ENCODE peak calls at places on chromosomes 2 and 18, in seven cellular contexts. A, K, N, J, V, E and B are unnamed samples.

GRCh38 chr2:204060896-204061640 is 124.5 kb downstream of the ICOS start:
- DNase-seq in J (no peak), V (no peak), E (no peak), A (no peak), N (no peak), K (no peak), B (no peak)

GRCh38 chr2:9212661-9213411 is 6.2 kb downstream of the ASAP2 start:
- DNase-seq in E (no peak), A (no peak), N (no peak), K (no peak), V (no peak), J (no peak), B (no peak)

GRCh38 chr18:23883277-23883790 is 131.2 kb upstream of the TTC39C start:
- DNase-seq in J (no peak), K (peak; percentile 93), N (no peak), A (no peak), V (no peak), E (no peak), B (no peak)

GRCh38 chr2:168603439-168603961 is 147.4 kb downstream of the CERS6 start:
- DNase-seq in E (no peak), N (no peak), J (no peak), K (no peak), A (no peak), V (peak; percentile 13), B (no peak)

GRCh38 chr18:12278153-12278764 is 24.1 kb downstream of the CIDEA start:
- DNase-seq in K (no peak), N (no peak), J (no peak), V (no peak), A (no peak), E (no peak), B (no peak)

GRCh38 chr2:185188656-185189055 is 549.9 kb upstream of the FSIP2 start:
- DNase-seq in E (no peak), V (no peak), J (no peak), A (peak; percentile 3), K (no peak), N (no peak), B (no peak)

GRCh38 chr2:47516496-47517104 is 113.6 kb downstream of the MSH2 start:
- DNase-seq in N (no peak), V (no peak), E (no peak), K (no peak), A (no peak), J (no peak), B (no peak)

GRCh38 chr2:128505150-128505490 is 186.5 kb upstream of the HS6ST1 start:
- DNase-seq in K (no peak), N (no peak), E (no peak), A (no peak), V (no peak), J (no peak), B (no peak)

GRCh38 chr2:54899576-54900200 is 150.6 kb downstream of the RTN4 start:
- DNase-seq in J (peak; percentile 35), K (peak; percentile 55), N (no peak), A (peak; percentile 33), E (no peak), V (peak; percentile 43), B (peak; percentile 47)

GRCh38 chr18:75089748-75090327 is 119.1 kb downstream of the PTGR3 start:
- DNase-seq in K (no peak), V (no peak), N (no peak), J (no peak), E (no peak), A (no peak), B (no peak)

GRCh38 chr2:62826141-62826540 is 120.6 kb downstream of the EHBP1 start:
- DNase-seq in A (peak; percentile 79), V (no peak), E (no peak), J (no peak), K (no peak), N (no peak), B (no peak)

GRCh38 chr2:200810252-200810650 is 1.5 kb upstream of the BZW1 start:
- DNase-seq in E (peak; percentile 46), J (peak; percentile 9), A (peak; percentile 84), V (peak; percentile 59), K (peak; percentile 21), N (no peak), B (no peak)

GRCh38 chr18:74316257-74317180 is 880 bp downstream of the C18orf63 start:
- DNase-seq in A (peak; percentile 73), E (no peak), J (peak; percentile 5), N (no peak), V (peak; percentile 58), K (peak; percentile 88), B (no peak)

GRCh38 chr2:1437537-1437936 is 24.3 kb downstream of the TPO start:
- DNase-seq in J (no peak), E (no peak), N (no peak), K (no peak), V (no peak), A (no peak), B (no peak)

GRCh38 chr2:54239427-54239826 is 16.6 kb downstream of the TSPYL6 start:
- DNase-seq in E (no peak), A (peak; percentile 93), J (no peak), K (no peak), V (peak; percentile 91), N (no peak), B (peak; percentile 45)

GRCh38 chr2:101697794-101698418 is 399 bp downstream of the MAP4K4 start:
- DNase-seq in V (no peak), A (no peak), K (no peak), N (no peak), E (no peak), J (no peak), B (no peak)

GRCh38 chr2:76953733-76954347 is 568.3 kb downstream of the LRRTM4 start:
- DNase-seq in J (no peak), V (peak; percentile 11), E (peak; percentile 29), K (peak; percentile 68), A (peak; percentile 2), N (no peak), B (peak; percentile 0)

GRCh38 chr2:70850905-70851304 is 15.3 kb upstream of the CD207 start:
- DNase-seq in A (no peak), N (no peak), K (no peak), J (no peak), E (no peak), V (no peak), B (no peak)

DNA sequence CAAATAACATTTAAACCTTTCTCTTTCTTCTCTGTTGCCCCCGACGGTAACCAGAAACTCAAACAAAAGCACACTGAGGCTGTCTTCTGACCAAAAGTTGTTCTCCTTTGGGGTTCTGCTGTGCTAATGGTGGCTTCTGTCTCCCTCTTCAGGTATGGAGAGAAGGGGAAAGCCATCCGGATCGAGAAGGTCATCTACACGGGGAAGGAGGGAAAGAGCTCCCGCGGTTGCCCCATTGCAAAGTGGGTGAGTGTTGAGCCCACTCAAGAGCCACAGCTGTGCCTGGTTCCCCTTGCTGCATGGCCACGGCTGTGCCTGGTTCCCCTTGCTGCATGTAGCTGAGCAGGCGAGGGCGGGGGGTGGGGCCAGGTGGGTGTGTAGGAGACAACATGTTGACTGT is 67.4 kb downstream of the BOLA3 start:
- DNase-seq in A (no peak), E (no peak), N (no peak), K (no peak), J (no peak), V (no peak), B (no peak)
- TF ChIP-seq CTCF in A (no peak), E (no peak), N (peak; percentile 47), K (peak; percentile 56), J (no peak), V (peak; percentile 5), B (peak; percentile 16)

GRCh38 chr18:34492652-34493051 is 217.4 kb upstream of the DTNA start:
- DNase-seq in E (no peak), V (no peak), K (peak; percentile 87), A (no peak), J (no peak), N (no peak), B (no peak)

GRCh38 chr18:34494359-34494696 is 215.8 kb upstream of the DTNA start:
- DNase-seq in E (no peak), N (peak; percentile 59), A (no peak), K (peak; percentile 3), J (no peak), V (no peak), B (no peak)

GRCh38 chr18:34493566-34494358 is 216.3 kb upstream of the DTNA start:
- DNase-seq in A (peak; percentile 13), E (no peak), V (no peak), K (peak; percentile 14), J (no peak), N (peak; percentile 52), B (no peak)

GRCh38 chr18:34491719-34492118 is 218.4 kb upstream of the DTNA start:
- DNase-seq in V (no peak), A (no peak), N (no peak), E (no peak), J (no peak), K (no peak), B (no peak)

GRCh38 chr18:34493099-34493544 is 217.0 kb upstream of the DTNA start:
- DNase-seq in V (peak; percentile 74), A (peak; percentile 82), N (peak; percentile 84), E (peak; percentile 58), J (no peak), K (peak; percentile 72), B (peak; percentile 1)
- H3K4me3 ChIP-seq in V (peak overlapping the region; percentile 61), A (peak overlapping the region; percentile 71), N (peak overlapping the region; percentile 65), E (no peak overlapping the region), J (peak overlapping the region; percentile 37), K (peak overlapping the region; percentile 81), B (peak overlapping the region; percentile 15)

DNA sequence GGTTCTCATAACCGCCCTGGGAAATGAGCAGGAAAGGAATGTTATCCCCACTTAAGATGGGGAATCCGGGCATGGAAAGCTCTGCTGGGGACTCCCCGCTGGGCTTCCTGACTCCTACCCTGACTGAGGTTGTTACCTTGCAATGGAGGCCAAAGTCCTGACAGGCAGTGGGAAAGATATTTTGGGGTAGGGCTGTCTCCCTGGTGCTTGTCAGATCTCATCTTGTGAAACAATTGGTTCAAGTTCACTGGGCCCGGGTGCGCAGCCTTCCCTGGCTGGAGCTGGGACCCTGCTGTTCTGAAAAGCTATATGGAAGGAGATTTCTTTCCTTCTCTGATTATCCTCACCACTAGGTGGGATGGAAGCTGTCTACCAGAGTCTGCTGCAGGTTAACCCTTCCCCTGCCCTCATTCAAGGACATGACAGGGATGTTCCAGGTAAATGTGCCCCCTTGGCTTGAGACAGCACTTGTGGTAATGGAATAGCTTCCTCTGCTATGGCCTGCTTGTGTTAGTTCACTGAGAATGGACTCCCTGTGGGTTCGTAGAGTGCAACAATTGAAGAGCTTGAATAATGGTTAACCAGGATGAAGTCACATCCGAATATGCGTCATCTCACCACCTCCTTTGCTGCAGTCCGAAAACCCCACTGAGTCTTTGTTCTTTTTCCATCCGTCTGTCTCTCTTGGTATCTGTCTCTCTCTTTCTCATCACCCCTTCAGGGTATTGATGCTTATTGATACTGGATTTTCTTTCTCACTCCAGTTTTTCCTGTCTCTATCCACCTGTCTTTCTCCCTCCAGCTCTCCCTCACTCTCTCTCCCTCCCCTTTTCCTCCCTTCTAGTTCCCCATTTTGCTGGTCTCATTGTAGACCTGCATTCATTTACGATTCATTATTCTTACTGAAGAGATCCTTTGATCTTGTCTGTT is 67.8 kb upstream of the EPAS1 start:
- DNase-seq in E (no peak), J (peak; percentile 53), A (peak; percentile 90), V (peak; percentile 41), N (no peak), K (peak; percentile 87), B (no peak)
- TF ChIP-seq CTCF in E (no peak), J (no peak), A (peak; percentile 5), V (peak; percentile 45), N (no peak), K (peak; percentile 39), B (no peak)

DNA sequence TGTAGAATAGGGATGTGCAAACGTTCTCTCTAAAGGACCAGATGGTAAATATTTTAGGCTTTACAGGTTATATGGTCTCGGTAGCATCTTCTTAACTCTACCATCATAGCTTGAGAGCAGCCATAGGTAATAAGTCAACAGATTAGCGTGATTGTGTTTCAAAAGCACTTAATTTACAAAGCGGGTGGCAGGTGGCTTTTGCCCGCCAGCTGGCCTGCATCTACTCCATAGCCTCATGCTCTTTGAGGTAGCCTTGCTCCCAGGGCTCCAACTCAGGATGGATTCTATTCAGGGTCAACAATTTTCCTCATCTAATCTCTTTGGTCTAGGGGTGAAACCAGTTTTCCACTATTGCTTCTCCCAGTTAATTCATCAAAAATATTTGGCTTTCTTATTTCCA is 5.0 kb upstream of the ATP9B start:
- DNase-seq in K (no peak), V (no peak), J (no peak), A (no peak), N (no peak), E (no peak), B (no peak)
- H3K4me3 ChIP-seq in K (no peak overlapping the region), V (no peak overlapping the region), J (no peak overlapping the region), A (no peak overlapping the region), N (no peak overlapping the region), E (no peak overlapping the region), B (no peak overlapping the region)